ENCODE peak calls at places on chromosome 22, in seven cellular contexts. One of them, this sample, is unnamed. For H3K4me1, the result is how much of the 10 kb centered on the place peaks cover.

GRCh38 chr22:26033071-26033470 is 136.2 kb upstream of the SEZ6L start:
- DNase-seq in neuronal stem cell: no peak
- DNase-seq in IMR-90: no peak
- DNase-seq in H9: no peak
- DNase-seq in H1: no peak
- DNase-seq in mesendoderm: no peak
- DNase-seq in trophoblast cell: no peak
- DNase-seq in this sample: no peak

GRCh38 chr22:40043793-40044101 is 49.0 kb downstream of the FAM83F start:
- DNase-seq in neuronal stem cell: no peak
- DNase-seq in IMR-90: no peak
- DNase-seq in H9: no peak
- DNase-seq in H1: no peak
- DNase-seq in mesendoderm: no peak
- DNase-seq in trophoblast cell: no peak
- DNase-seq in this sample: no peak

GRCh38 chr22:44197271-44197670 is 16.5 kb downstream of the PARVG start:
- DNase-seq in neuronal stem cell: no peak
- DNase-seq in IMR-90: no peak
- DNase-seq in H9: no peak
- DNase-seq in H1: no peak
- DNase-seq in mesendoderm: no peak
- DNase-seq in trophoblast cell: no peak
- DNase-seq in this sample: no peak

GRCh38 chr22:48070760-48071159 is 1308.3 kb downstream of the TBC1D22A start:
- DNase-seq in neuronal stem cell: no peak
- DNase-seq in IMR-90: no peak
- DNase-seq in H9: peak
- DNase-seq in H1: no peak
- DNase-seq in mesendoderm: peak
- DNase-seq in trophoblast cell: no peak
- DNase-seq in this sample: no peak

GRCh38 chr22:33036881-33037280 is 21.3 kb downstream of the SYN3 start:
- DNase-seq in neuronal stem cell: no peak
- DNase-seq in IMR-90: no peak
- DNase-seq in H9: no peak
- DNase-seq in H1: no peak
- DNase-seq in mesendoderm: no peak
- DNase-seq in trophoblast cell: no peak
- DNase-seq in this sample: no peak

GRCh38 chr22:37953062-37953436 is 352 bp downstream of the C22orf23 start:
- DNase-seq in neuronal stem cell: no peak
- DNase-seq in IMR-90: no peak
- DNase-seq in H9: no peak
- DNase-seq in H1: peak
- DNase-seq in mesendoderm: no peak
- DNase-seq in trophoblast cell: no peak
- DNase-seq in this sample: no peak

GRCh38 chr22:48945621-48946458 is 881.8 kb downstream of the BRD1 start:
- DNase-seq in neuronal stem cell: no peak
- DNase-seq in IMR-90: no peak
- DNase-seq in H9: peak
- DNase-seq in H1: peak
- DNase-seq in mesendoderm: no peak
- DNase-seq in trophoblast cell: no peak
- DNase-seq in this sample: no peak

GRCh38 chr22:44147821-44148574 is 32.7 kb upstream of the PARVG start:
- DNase-seq in neuronal stem cell: no peak
- DNase-seq in IMR-90: peak
- DNase-seq in H9: peak
- DNase-seq in H1: peak
- DNase-seq in mesendoderm: peak
- DNase-seq in trophoblast cell: no peak
- DNase-seq in this sample: peak

GRCh38 chr22:38754247-38755154 is 1.3 kb downstream of the SUN2 start:
- DNase-seq in neuronal stem cell: no peak
- DNase-seq in IMR-90: peak
- DNase-seq in H9: peak
- DNase-seq in H1: peak
- DNase-seq in mesendoderm: peak
- DNase-seq in trophoblast cell: peak
- DNase-seq in this sample: peak

GRCh38 chr22:33271390-33272161 is 213.4 kb upstream of the SYN3 start:
- DNase-seq in neuronal stem cell: no peak
- DNase-seq in IMR-90: peak
- DNase-seq in H9: no peak
- DNase-seq in H1: no peak
- DNase-seq in mesendoderm: no peak
- DNase-seq in trophoblast cell: no peak
- DNase-seq in this sample: no peak

DNA sequence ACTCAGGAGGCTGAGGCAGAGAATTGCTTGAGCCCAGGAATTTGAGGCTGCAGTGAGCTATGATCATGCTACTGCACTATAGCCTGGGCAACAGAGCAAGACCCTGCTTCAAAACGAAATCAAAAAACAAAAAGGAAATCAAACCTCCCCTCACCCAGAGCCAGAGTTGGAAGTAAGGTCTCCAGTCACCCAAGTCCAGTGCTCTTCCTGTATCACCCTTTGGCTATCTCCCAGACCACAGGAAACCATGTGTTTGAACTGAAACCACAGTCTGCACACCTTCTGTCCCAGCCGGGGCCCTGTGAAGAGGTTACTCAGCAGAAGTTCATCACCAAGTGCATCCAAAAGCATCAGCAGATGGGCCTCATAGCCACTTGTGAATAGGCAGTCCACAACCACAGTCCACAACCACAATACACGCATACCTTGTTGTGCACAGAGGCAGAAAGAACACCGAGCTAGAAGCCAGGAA is 4.6 kb downstream of the MYH9 start:
- DNase-seq in neuronal stem cell: no peak
- DNase-seq in IMR-90: peak
- DNase-seq in H9: no peak
- DNase-seq in H1: no peak
- DNase-seq in mesendoderm: no peak
- DNase-seq in trophoblast cell: no peak
- DNase-seq in this sample: peak
- H3K4me2 ChIP-seq in neuronal stem cell: no peak
- H3K4me2 ChIP-seq in IMR-90: peak
- H3K4me2 ChIP-seq in H9: no peak
- H3K4me2 ChIP-seq in H1: no peak
- H3K4me2 ChIP-seq in mesendoderm: no peak
- H3K4me2 ChIP-seq in trophoblast cell: no peak
- H3K4me2 ChIP-seq in this sample: peak

GRCh38 chr22:50695421-50696250 is 23.0 kb downstream of the SHANK3 start:
- DNase-seq in neuronal stem cell: no peak
- DNase-seq in IMR-90: no peak
- DNase-seq in H9: no peak
- DNase-seq in H1: no peak
- DNase-seq in mesendoderm: no peak
- DNase-seq in trophoblast cell: no peak
- DNase-seq in this sample: no peak
- H3K4me1 ChIP-seq in neuronal stem cell: under half
- H3K4me1 ChIP-seq in IMR-90: under half
- H3K4me1 ChIP-seq in H9: under half
- H3K4me1 ChIP-seq in H1: under half
- H3K4me1 ChIP-seq in mesendoderm: under half
- H3K4me1 ChIP-seq in trophoblast cell: under half
- H3K4me1 ChIP-seq in this sample: under half

GRCh38 chr22:50118129-50118528 is 28.3 kb downstream of the MOV10L1 start:
- DNase-seq in neuronal stem cell: no peak
- DNase-seq in IMR-90: peak
- DNase-seq in H9: no peak
- DNase-seq in H1: no peak
- DNase-seq in mesendoderm: no peak
- DNase-seq in trophoblast cell: no peak
- DNase-seq in this sample: no peak

GRCh38 chr22:50119169-50119767 is 29.5 kb downstream of the MOV10L1 start:
- DNase-seq in neuronal stem cell: no peak
- DNase-seq in IMR-90: no peak
- DNase-seq in H9: no peak
- DNase-seq in H1: no peak
- DNase-seq in mesendoderm: no peak
- DNase-seq in trophoblast cell: no peak
- DNase-seq in this sample: no peak

GRCh38 chr22:50121202-50121740 is 31.5 kb downstream of the MOV10L1 start:
- DNase-seq in neuronal stem cell: no peak
- DNase-seq in IMR-90: no peak
- DNase-seq in H9: no peak
- DNase-seq in H1: no peak
- DNase-seq in mesendoderm: no peak
- DNase-seq in trophoblast cell: no peak
- DNase-seq in this sample: no peak

GRCh38 chr22:50118557-50119168 is 28.9 kb downstream of the MOV10L1 start:
- DNase-seq in neuronal stem cell: no peak
- DNase-seq in IMR-90: peak
- DNase-seq in H9: no peak
- DNase-seq in H1: no peak
- DNase-seq in mesendoderm: peak
- DNase-seq in trophoblast cell: no peak
- DNase-seq in this sample: peak

DNA sequence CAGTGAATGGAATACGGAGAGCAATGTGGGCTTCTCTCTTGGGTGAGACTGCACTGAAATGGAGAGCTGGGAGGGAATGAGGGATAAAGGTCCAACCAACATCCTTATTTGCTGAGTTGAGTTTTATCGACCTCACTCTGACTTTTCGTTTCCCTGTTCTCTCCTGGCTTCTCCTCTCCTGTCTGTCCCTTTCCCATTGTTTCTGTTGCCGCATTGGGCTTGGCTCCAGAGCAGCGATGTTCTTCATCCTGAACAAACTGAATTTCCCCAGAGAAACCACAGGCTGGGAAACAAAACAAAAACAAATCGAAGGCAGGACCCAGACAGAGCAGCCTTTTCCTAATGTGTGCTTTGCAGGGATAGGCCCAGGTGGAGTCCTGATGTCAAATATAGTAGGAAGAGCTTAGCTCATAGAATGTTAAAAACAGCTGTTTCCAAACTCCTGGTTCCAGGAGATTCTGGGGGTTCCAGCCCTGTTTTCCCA is 30.0 kb downstream of the MOV10L1 start:
- DNase-seq in neuronal stem cell: no peak
- DNase-seq in IMR-90: peak
- DNase-seq in H9: no peak
- DNase-seq in H1: no peak
- DNase-seq in mesendoderm: no peak
- DNase-seq in trophoblast cell: no peak
- DNase-seq in this sample: peak
- H3K18ac ChIP-seq in neuronal stem cell: no peak
- H3K18ac ChIP-seq in IMR-90: no peak
- H3K18ac ChIP-seq in H9: no peak
- H3K18ac ChIP-seq in H1: no peak
- H3K18ac ChIP-seq in mesendoderm: no peak
- H3K18ac ChIP-seq in trophoblast cell: no peak
- H3K18ac ChIP-seq in this sample: no peak

GRCh38 chr22:24069721-24070120 is 58.6 kb downstream of the CABIN1 start:
- DNase-seq in neuronal stem cell: no peak
- DNase-seq in IMR-90: no peak
- DNase-seq in H9: no peak
- DNase-seq in H1: no peak
- DNase-seq in mesendoderm: no peak
- DNase-seq in trophoblast cell: no peak
- DNase-seq in this sample: no peak
- H3K4me2 ChIP-seq in neuronal stem cell: no peak
- H3K4me2 ChIP-seq in IMR-90: no peak
- H3K4me2 ChIP-seq in H9: no peak
- H3K4me2 ChIP-seq in H1: no peak
- H3K4me2 ChIP-seq in mesendoderm: no peak
- H3K4me2 ChIP-seq in trophoblast cell: no peak
- H3K4me2 ChIP-seq in this sample: no peak

DNA sequence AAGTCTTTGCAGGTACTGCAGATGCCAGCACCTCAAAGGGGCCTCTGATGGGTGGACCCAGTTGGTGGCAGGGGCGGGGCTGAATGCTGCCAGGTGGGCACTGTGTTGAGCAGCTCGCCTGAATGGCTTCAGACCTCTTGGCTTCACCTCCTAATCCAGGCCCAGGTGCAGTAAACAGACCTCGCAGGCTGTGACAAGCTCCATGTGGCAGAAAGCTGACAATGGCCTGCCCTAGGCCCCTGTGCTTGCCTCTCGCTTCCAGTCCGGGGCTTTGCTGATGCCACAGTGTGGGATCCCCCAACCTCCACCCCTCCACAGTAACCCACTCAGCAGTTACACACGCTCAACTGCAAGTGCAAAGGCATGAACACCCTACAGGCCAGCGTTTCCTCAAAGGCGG is 9.4 kb downstream of the IGLL1 start:
- DNase-seq in neuronal stem cell: no peak
- DNase-seq in IMR-90: no peak
- DNase-seq in H9: no peak
- DNase-seq in H1: no peak
- DNase-seq in mesendoderm: no peak
- DNase-seq in trophoblast cell: no peak
- DNase-seq in this sample: no peak
- H3K4me1 ChIP-seq in neuronal stem cell: under half
- H3K4me1 ChIP-seq in IMR-90: under half
- H3K4me1 ChIP-seq in H9: under half
- H3K4me1 ChIP-seq in H1: under half
- H3K4me1 ChIP-seq in mesendoderm: under half
- H3K4me1 ChIP-seq in trophoblast cell: under half
- H3K4me1 ChIP-seq in this sample: under half

GRCh38 chr22:29750559-29750958 is 16.2 kb downstream of the ZMAT5 start:
- DNase-seq in neuronal stem cell: no peak
- DNase-seq in IMR-90: no peak
- DNase-seq in H9: no peak
- DNase-seq in H1: no peak
- DNase-seq in mesendoderm: no peak
- DNase-seq in trophoblast cell: no peak
- DNase-seq in this sample: no peak
- H3K18ac ChIP-seq in neuronal stem cell: no peak
- H3K18ac ChIP-seq in IMR-90: no peak
- H3K18ac ChIP-seq in H9: no peak
- H3K18ac ChIP-seq in H1: no peak
- H3K18ac ChIP-seq in mesendoderm: no peak
- H3K18ac ChIP-seq in trophoblast cell: no peak
- H3K18ac ChIP-seq in this sample: no peak